ENCODE peak calls at places on chromosome 17, in six cellular contexts. X is sciatic nerve, T is gastrocnemius medialis, U is heart right ventricle, V is heart left ventricle, A is K562. F is an unnamed sample.

GRCh38 chr17:77667478-77667877 is 291.0 kb upstream of the TNRC6C start:
- ATAC-seq in X (no peak), T (no peak), U (no peak), V (no peak), A (no peak), F (no peak)

GRCh38 chr17:2089021-2089422 is 34.1 kb downstream of the HIC1 start:
- ATAC-seq in X (peak; percentile 1), T (no peak), U (no peak), V (peak; percentile 3), A (peak; percentile 58), F (no peak)

GRCh38 chr17:33175565-33175964 is 117.5 kb downstream of the ASIC2 start:
- ATAC-seq in X (no peak), T (no peak), U (no peak), V (no peak), A (no peak), F (no peak)

GRCh38 chr17:72976971-72977767 is 115.3 kb downstream of the SLC39A11 start:
- ATAC-seq in X (peak; percentile 90), T (peak; percentile 36), U (peak; percentile 81), V (peak; percentile 92), A (peak; percentile 77), F (peak; percentile 78)

GRCh38 chr17:78281249-78281865 is 49.9 kb downstream of the TMEM235 start:
- ATAC-seq in X (no peak), T (no peak), U (no peak), V (no peak), A (no peak), F (no peak)

GRCh38 chr17:35291802-35292201 is 48.9 kb downstream of the SLFN5 start:
- ATAC-seq in X (no peak), T (no peak), U (no peak), V (no peak), A (no peak), F (no peak)

GRCh38 chr17:31394544-31394943 is 3.1 kb downstream of the RAB11FIP4 start:
- ATAC-seq in X (peak; percentile 71), T (no peak), U (no peak), V (peak; percentile 76), A (peak; percentile 78), F (no peak)

GRCh38 chr17:15343749-15344148 is 2.4 kb upstream of the TEKT3 start:
- ATAC-seq in X (no peak), T (no peak), U (no peak), V (no peak), A (no peak), F (no peak)

GRCh38 chr17:44844390-44844830 is 3.3 kb upstream of the HIGD1B start:
- ATAC-seq in X (no peak), T (peak; percentile 33), U (peak; percentile 59), V (peak; percentile 55), A (no peak), F (no peak)

GRCh38 chr17:79950711-79951110 is 85.0 kb downstream of the TBC1D16 start:
- ATAC-seq in X (peak; percentile 18), T (no peak), U (no peak), V (no peak), A (no peak), F (no peak)

GRCh38 chr17:60899115-60899514 is 221.5 kb downstream of the BCAS3 start:
- ATAC-seq in X (no peak), T (no peak), U (no peak), V (no peak), A (no peak), F (no peak)

GRCh38 chr17:43758497-43759174 is at the start of gene SOST:
- ATAC-seq in X (no peak), T (no peak), U (no peak), V (no peak), A (peak; percentile 39), F (no peak)

GRCh38 chr17:40532520-40533253 is 31.3 kb upstream of the TNS4 start:
- ATAC-seq in X (peak; percentile 5), T (no peak), U (peak; percentile 10), V (peak; percentile 17), A (no peak), F (no peak)

GRCh38 chr17:2171725-2172446 is 117.0 kb downstream of the HIC1 start:
- ATAC-seq in X (peak; percentile 72), T (peak; percentile 61), U (peak; percentile 79), V (peak; percentile 80), A (no peak), F (peak; percentile 87)

GRCh38 chr17:77728022-77728671 is 230.4 kb upstream of the TNRC6C start:
- ATAC-seq in X (peak; percentile 86), T (peak; percentile 83), U (peak; percentile 61), V (peak; percentile 73), A (peak; percentile 53), F (peak; percentile 39)

GRCh38 chr17:46178550-46179198 is 14.6 kb downstream of the KANSL1 start:
- ATAC-seq in X (no peak), T (no peak), U (no peak), V (no peak), A (no peak), F (no peak)

GRCh38 chr17:70525976-70526375 is 356.6 kb downstream of the KCNJ2 start:
- ATAC-seq in X (no peak), T (no peak), U (no peak), V (no peak), A (no peak), F (no peak)

GRCh38 chr17:36496018-36496789 is 9.7 kb downstream of the ZNHIT3 start:
- ATAC-seq in X (no peak), T (no peak), U (no peak), V (no peak), A (no peak), F (no peak)

GRCh38 chr17:68819465-68819864 is 135.7 kb downstream of the ABCA8 start:
- ATAC-seq in X (no peak), T (no peak), U (no peak), V (no peak), A (no peak), F (no peak)

GRCh38 chr17:60712675-60713074 is 35.0 kb downstream of the BCAS3 start:
- ATAC-seq in X (no peak), T (no peak), U (no peak), V (no peak), A (no peak), F (no peak)

GRCh38 chr17:43953746-43954145 is at the start of gene PYY:
- ATAC-seq in X (no peak), T (no peak), U (no peak), V (no peak), A (no peak), F (no peak)

GRCh38 chr17:31112001-31112661 is 17.4 kb downstream of the NF1 start:
- ATAC-seq in X (no peak), T (no peak), U (no peak), V (no peak), A (no peak), F (no peak)

GRCh38 chr17:78725448-78726021 is 56.5 kb downstream of the CYTH1 start:
- ATAC-seq in X (no peak), T (no peak), U (no peak), V (no peak), A (no peak), F (no peak)

GRCh38 chr17:42436401-42436800 is 13.3 kb upstream of the CAVIN1 start:
- ATAC-seq in X (peak; percentile 96), T (peak; percentile 93), U (peak; percentile 93), V (peak; percentile 98), A (no peak), F (peak; percentile 96)

GRCh38 chr17:35028531-35029262 is 34.8 kb downstream of the RFFL start:
- ATAC-seq in X (no peak), T (no peak), U (no peak), V (no peak), A (peak; percentile 45), F (no peak)

GRCh38 chr17:66541461-66542182 is 239.2 kb downstream of the PRKCA start:
- ATAC-seq in X (peak; percentile 36), T (no peak), U (no peak), V (no peak), A (peak; percentile 73), F (no peak)

GRCh38 chr17:28385037-28385797 is 13.7 kb downstream of the SARM1 start:
- ATAC-seq in X (no peak), T (no peak), U (peak; percentile 55), V (peak; percentile 8), A (no peak), F (no peak)

GRCh38 chr17:50604470-50604869 is 30.2 kb upstream of the ABCC3 start:
- ATAC-seq in X (peak; percentile 80), T (peak; percentile 31), U (peak; percentile 79), V (peak; percentile 85), A (peak; percentile 37), F (peak; percentile 76)

GRCh38 chr17:81909966-81910839 is 996 bp downstream of the PCYT2 start:
- ATAC-seq in X (no peak), T (no peak), U (no peak), V (no peak), A (peak; percentile 5), F (no peak)

GRCh38 chr17:43714338-43715149 is 44.0 kb downstream of the SOST start:
- ATAC-seq in X (no peak), T (no peak), U (no peak), V (no peak), A (no peak), F (no peak)

GRCh38 chr17:15250459-15250858 is 14.7 kb downstream of the PMP22 start:
- ATAC-seq in X (no peak), T (no peak), U (no peak), V (no peak), A (no peak), F (peak; percentile 31)

GRCh38 chr17:1471931-1472727 is 16.1 kb upstream of the CRK start:
- ATAC-seq in X (no peak), T (no peak), U (no peak), V (no peak), A (no peak), F (no peak)

GRCh38 chr17:68909066-68909465 is 46.1 kb downstream of the ABCA8 start:
- ATAC-seq in X (peak; percentile 85), T (peak; percentile 23), U (peak; percentile 64), V (peak; percentile 83), A (peak; percentile 81), F (peak; percentile 83)

GRCh38 chr17:72386619-72387237 is 265.9 kb downstream of the SOX9 start:
- ATAC-seq in X (peak; percentile 43), T (no peak), U (no peak), V (no peak), A (no peak), F (no peak)

GRCh38 chr17:48832491-48832890 is 1.7 kb downstream of the CALCOCO2 start:
- ATAC-seq in X (no peak), T (no peak), U (peak; percentile 75), V (peak; percentile 77), A (no peak), F (no peak)

GRCh38 chr17:27530791-27531391 is 74.6 kb downstream of the KSR1 start:
- ATAC-seq in X (peak; percentile 60), T (no peak), U (peak; percentile 44), V (peak; percentile 16), A (no peak), F (peak; percentile 52)

GRCh38 chr17:82892869-82893565 is 53.2 kb upstream of the ZNF750 start:
- ATAC-seq in X (peak; percentile 52), T (no peak), U (peak; percentile 35), V (peak; percentile 55), A (no peak), F (no peak)

F was measured in gastroesophageal sphincter.